ENCODE peak calls at places on chromosome 1, in seven cellular contexts. L is HL-60, S is ovary, M is SJSA1, Y is NCI-H460, E is suprapubic skin, A is endothelial cell. B is an unnamed sample.
A peak's percentile ranks its signal among the peaks of the same experiment; 100 is the strongest.

GRCh38 chr1:208069317-208069716 is 158.4 kb upstream of the CD34 start:
- DNase-seq in L (no peak), S (no peak), M (no peak), Y (no peak), E (no peak), A (no peak), B (no peak)

GRCh38 chr1:45654540-45655280 is 30.9 kb upstream of the CCDC17 start:
- DNase-seq in L (no peak), S (no peak), M (no peak), Y (no peak), E (no peak), A (no peak), B (no peak)

GRCh38 chr1:53592521-53592982 is 133.4 kb downstream of the DMRTB1 start:
- DNase-seq in L (no peak), S (peak; percentile 32), M (no peak), Y (no peak), E (peak; percentile 56), A (no peak), B (no peak)

GRCh38 chr1:175818929-175819328 is 75.5 kb upstream of the TNR start:
- DNase-seq in L (no peak), S (no peak), M (no peak), Y (no peak), E (no peak), A (no peak), B (no peak)

GRCh38 chr1:196002906-196003305 is 605.3 kb downstream of the KCNT2 start:
- DNase-seq in L (no peak), S (no peak), M (no peak), Y (no peak), E (no peak), A (no peak), B (no peak)

GRCh38 chr1:62849031-62849430 is 65.1 kb downstream of the ATG4C start:
- DNase-seq in L (no peak), S (no peak), M (no peak), Y (peak; percentile 5), E (no peak), A (no peak), B (no peak)

GRCh38 chr1:233412812-233413211 is 85.3 kb downstream of the MAP3K21 start:
- DNase-seq in L (no peak), S (no peak), M (no peak), Y (no peak), E (no peak), A (no peak), B (no peak)

GRCh38 chr1:228900099-228900965 is 165.1 kb downstream of the RHOU start:
- DNase-seq in L (no peak), S (peak; percentile 73), M (no peak), Y (no peak), E (peak; percentile 80), A (no peak), B (peak; percentile 50)

GRCh38 chr1:86394416-86394815 is 1.7 kb downstream of the ODF2L start:
- DNase-seq in L (no peak), S (no peak), M (no peak), Y (no peak), E (no peak), A (no peak), B (no peak)

GRCh38 chr1:63873751-63874150 is 99.9 kb downstream of the ROR1 start:
- DNase-seq in L (no peak), S (no peak), M (no peak), Y (no peak), E (no peak), A (no peak), B (no peak)

GRCh38 chr1:180241716-180242544 is 11.9 kb downstream of the LHX4 start:
- DNase-seq in L (peak; percentile 40), S (no peak), M (no peak), Y (no peak), E (no peak), A (no peak), B (no peak)

GRCh38 chr1:241957692-241958494 is at the start of gene BECN2:
- DNase-seq in L (no peak), S (no peak), M (no peak), Y (no peak), E (no peak), A (no peak), B (no peak)

GRCh38 chr1:206002833-206003532 is at the start of gene RAB7B:
- DNase-seq in L (no peak), S (peak; percentile 57), M (peak; percentile 34), Y (peak; percentile 13), E (peak; percentile 82), A (no peak), B (peak; percentile 47)